ENCODE peak calls at places on chromosomes 1 and 21, in eight cellular contexts. N is aorta; D is A549; H is lower lobe of right lung; P is effector memory CD4-positive, alpha-beta T cell; V is IMR-90; L is RWPE2; U is pancreas. X is an unnamed sample.

GRCh38 chr1:185373813-185374524 is 56.9 kb upstream of the IVNS1ABP start:
- DNase-seq in P (no peak), U (no peak), D (no peak), H (peak; percentile 56), L (no peak), V (peak; percentile 36), N (peak; percentile 66), X (no peak)

GRCh38 chr1:65001238-65001792 is 35.0 kb upstream of the JAK1 start:
- DNase-seq in U (peak; percentile 33), N (peak; percentile 91), L (no peak), P (peak; percentile 59), V (peak; percentile 68), H (peak; percentile 82), D (no peak), X (no peak)

GRCh38 chr1:109253803-109254620 is 4.7 kb downstream of the CELSR2 start:
- DNase-seq in D (no peak), V (no peak), U (no peak), N (peak; percentile 54), L (no peak), H (no peak), P (no peak), X (peak; percentile 62)

GRCh38 chr1:201606581-201606980 is 67.7 kb downstream of the NAV1 start:
- DNase-seq in P (no peak), V (no peak), L (no peak), D (no peak), N (no peak), H (no peak), U (no peak), X (no peak)

GRCh38 chr1:193462629-193463320 is 276.4 kb upstream of the B3GALT2 start:
- DNase-seq in V (peak; percentile 21), U (no peak), N (no peak), D (no peak), L (no peak), H (no peak), P (no peak), X (no peak)

GRCh38 chr1:21292503-21292990 is 2.3 kb upstream of the ECE1 start:
- DNase-seq in U (no peak), P (no peak), N (no peak), V (no peak), D (no peak), L (no peak), H (no peak), X (no peak)

GRCh38 chr1:239817801-239818200 is 273.9 kb upstream of the FMN2 start:
- DNase-seq in L (no peak), H (no peak), N (no peak), P (no peak), U (no peak), D (no peak), V (no peak), X (no peak)

GRCh38 chr1:214604543-214604942 is 1.5 kb downstream of the CENPF start:
- DNase-seq in P (no peak), D (no peak), N (no peak), L (no peak), U (no peak), H (no peak), V (peak; percentile 33), X (no peak)

GRCh38 chr1:156368889-156369684 is at the start of gene RHBG:
- DNase-seq in N (peak; percentile 63), D (no peak), U (peak; percentile 83), V (peak; percentile 2), H (peak; percentile 79), L (no peak), P (no peak), X (no peak)

GRCh38 chr1:50750021-50750619 is 209.9 kb downstream of the FAF1 start:
- DNase-seq in N (no peak), L (no peak), V (peak; percentile 36), D (peak; percentile 35), U (no peak), H (no peak), P (no peak), X (peak; percentile 17)

GRCh38 chr1:160062134-160062533 is 7.8 kb downstream of the KCNJ10 start:
- DNase-seq in D (no peak), P (no peak), N (no peak), U (no peak), H (no peak), V (no peak), L (no peak), X (peak; percentile 91)

GRCh38 chr1:213051127-213051880 is at the start of gene RPS6KC1:
- DNase-seq in P (peak; percentile 50), U (peak; percentile 79), V (peak; percentile 75), H (peak; percentile 93), N (peak; percentile 91), D (peak; percentile 92), L (peak; percentile 69), X (peak; percentile 80)

GRCh38 chr1:44735992-44736391 is 3.6 kb upstream of the KIF2C start:
- DNase-seq in U (no peak), D (no peak), H (no peak), P (no peak), N (no peak), V (no peak), L (no peak), X (no peak)

GRCh38 chr1:229006121-229006870 is 264.6 kb upstream of the RAB4A start:
- DNase-seq in N (no peak), D (no peak), V (no peak), L (no peak), U (no peak), P (no peak), H (no peak), X (no peak)

GRCh38 chr1:226371049-226371694 is 36.7 kb downstream of the PARP1 start:
- DNase-seq in N (no peak), P (no peak), L (no peak), U (no peak), D (no peak), V (no peak), H (no peak), X (no peak)

GRCh38 chr1:230135726-230136125 is 68.7 kb downstream of the GALNT2 start:
- DNase-seq in L (no peak), U (no peak), P (no peak), N (no peak), H (no peak), V (no peak), D (no peak), X (no peak)

GRCh38 chr1:48937732-48938131 is 161.0 kb upstream of the BEND5 start:
- DNase-seq in D (no peak), U (no peak), L (no peak), P (no peak), N (no peak), H (no peak), V (no peak), X (no peak)

GRCh38 chr1:210487021-210487420 is 158.3 kb downstream of the HHAT start:
- DNase-seq in H (no peak), U (no peak), D (no peak), V (no peak), L (no peak), N (no peak), P (no peak), X (no peak)

GRCh38 chr1:226674892-226675719 is 64.0 kb downstream of the ITPKB start:
- DNase-seq in P (peak; percentile 80), U (no peak), N (peak; percentile 83), D (no peak), L (no peak), V (no peak), H (peak; percentile 64), X (no peak)

GRCh38 chr21:43826623-43826974 is 37.2 kb downstream of the RRP1 start:
- DNase-seq in V (no peak), H (no peak), P (no peak), L (peak; percentile 68), D (no peak), N (no peak), U (no peak), X (no peak)
- H3K27ac ChIP-seq in V (no peak overlapping the region), H (no peak overlapping the region), P (no peak overlapping the region), L (no peak overlapping the region), D (peak overlapping the region; percentile 61), N (no peak overlapping the region), U (no peak overlapping the region), X (no peak overlapping the region)

GRCh38 chr1:2331200-2331544 is 60.2 kb downstream of the MORN1 start:
- DNase-seq in P (no peak), V (no peak), H (no peak), L (no peak), D (no peak), N (no peak), U (no peak), X (no peak)
- H3K27ac ChIP-seq in P (no peak overlapping the region), V (no peak overlapping the region), H (peak overlapping the region; percentile 53), L (no peak overlapping the region), D (no peak overlapping the region), N (no peak overlapping the region), U (no peak overlapping the region), X (no peak overlapping the region)

GRCh38 chr21:38765056-38765455 is 40.7 kb upstream of the ETS2 start:
- DNase-seq in D (no peak), H (no peak), L (no peak), P (no peak), U (no peak), V (no peak), N (no peak), X (no peak)

GRCh38 chr21:38769253-38769780 is 36.4 kb upstream of the ETS2 start:
- DNase-seq in H (no peak), N (peak; percentile 65), L (no peak), V (peak; percentile 94), D (no peak), U (no peak), P (no peak), X (no peak)

GRCh38 chr21:38770660-38771059 is 35.1 kb upstream of the ETS2 start:
- DNase-seq in D (no peak), U (no peak), P (no peak), H (no peak), L (no peak), V (no peak), N (no peak), X (no peak)

GRCh38 chr21:38768385-38769071 is 37.2 kb upstream of the ETS2 start:
- DNase-seq in D (no peak), L (no peak), P (no peak), N (no peak), V (peak; percentile 100), U (no peak), H (no peak), X (no peak)

DNA sequence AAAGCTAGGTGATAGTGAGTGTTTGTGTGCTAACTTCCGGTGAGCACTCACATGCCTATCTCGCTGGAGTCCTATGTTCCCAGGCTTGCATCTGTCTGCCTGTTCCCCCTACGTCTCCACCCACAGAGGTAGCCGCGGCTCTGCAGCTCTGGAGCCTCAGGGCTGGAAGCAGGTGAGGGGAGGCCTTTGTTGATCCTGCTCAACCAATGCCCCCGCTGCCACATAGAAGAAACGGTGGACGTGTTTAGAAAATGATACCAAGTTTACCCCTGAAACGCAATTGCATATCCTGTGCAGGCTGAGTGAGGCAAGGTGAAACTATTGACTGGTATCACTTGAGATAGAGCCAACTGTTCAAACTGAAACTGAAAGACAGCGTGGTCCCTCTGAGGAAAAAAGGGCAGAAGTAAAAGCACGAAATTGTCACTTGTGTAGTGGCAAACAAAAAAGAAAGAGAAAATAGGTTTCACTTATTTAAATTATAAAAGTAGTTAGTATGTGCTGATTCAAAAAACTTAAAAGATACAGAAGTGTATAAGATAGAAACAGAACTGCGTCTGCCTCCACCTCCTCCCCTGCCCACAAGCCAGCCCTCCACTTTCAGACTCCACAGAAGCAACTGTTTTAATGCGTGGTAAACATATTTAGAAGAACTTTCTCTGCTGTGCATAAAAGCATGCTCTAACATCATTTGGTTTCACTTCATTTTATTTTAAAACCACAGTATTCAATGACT is 38.6 kb upstream of the ETS2 start:
- DNase-seq in D (no peak), P (no peak), L (no peak), N (no peak), H (peak; percentile 55), V (no peak), U (peak; percentile 34), X (no peak)
- H3K27ac ChIP-seq in D (no peak overlapping the region), P (peak overlapping the region; percentile 66), L (no peak overlapping the region), N (no peak overlapping the region), H (peak overlapping the region; percentile 63), V (peak overlapping the region; percentile 73), U (peak overlapping the region; percentile 82), X (no peak overlapping the region)

GRCh38 chr1:78649628-78650027 is at the start of gene IFI44:
- DNase-seq in V (peak; percentile 77), P (peak; percentile 54), L (no peak), H (peak; percentile 86), N (peak; percentile 87), U (peak; percentile 74), D (no peak), X (no peak)
- H3K27ac ChIP-seq in V (no peak within 1 kb of the TSS), P (peak within 1 kb of the TSS; percentile 66), L (no peak within 1 kb of the TSS), H (peak within 1 kb of the TSS; percentile 75), N (no peak within 1 kb of the TSS), U (peak within 1 kb of the TSS; percentile 20), D (no peak within 1 kb of the TSS), X (no peak within 1 kb of the TSS)